ENCODE peak calls at places on chromosomes 6 and 20, in six cellular contexts. A, R, K, S, T and X are unnamed samples.

GRCh38 chr6:63437058-63437457 is 117.3 kb upstream of the LGSN start:
- DNase-seq in A (no peak), S (no peak), T (no peak), K (no peak), R (no peak), X (no peak)

GRCh38 chr6:16333580-16333979 is 95.2 kb downstream of the GMPR start:
- DNase-seq in S (no peak), K (peak; percentile 86), A (no peak), T (peak; percentile 46), R (no peak), X (no peak)

GRCh38 chr6:142952614-142953013 is 7.6 kb upstream of the HIVEP2 start:
- DNase-seq in R (no peak), S (peak; percentile 79), K (no peak), A (no peak), T (no peak), X (no peak)

GRCh38 chr6:12449447-12449846 is 159.3 kb downstream of the EDN1 start:
- DNase-seq in T (no peak), S (no peak), A (no peak), R (no peak), K (no peak), X (no peak)

GRCh38 chr6:83051386-83052172 is 14.1 kb downstream of the UBE3D start:
- DNase-seq in K (no peak), S (no peak), R (no peak), A (no peak), T (no peak), X (no peak)

GRCh38 chr6:66558189-66558588 is 851.2 kb upstream of the EYS start:
- DNase-seq in R (no peak), S (no peak), A (no peak), T (no peak), K (no peak), X (no peak)

GRCh38 chr6:163191704-163192537 is 222.6 kb upstream of the QKI start:
- DNase-seq in K (no peak), T (no peak), S (no peak), A (no peak), R (no peak), X (no peak)

GRCh38 chr6:108559097-108559883 is 1.4 kb upstream of the FOXO3 start:
- DNase-seq in A (peak; percentile 49), K (peak; percentile 82), R (peak; percentile 95), S (peak; percentile 98), T (peak; percentile 83), X (peak; percentile 84)

GRCh38 chr6:93272201-93272600 is 147.2 kb downstream of the EPHA7 start:
- DNase-seq in R (no peak), K (no peak), S (no peak), A (no peak), T (no peak), X (no peak)

GRCh38 chr20:52812231-52812847 is 159.8 kb upstream of the TSHZ2 start:
- DNase-seq in T (no peak), A (no peak), R (no peak), K (no peak), S (no peak), X (no peak)

GRCh38 chr6:93305088-93305487 is 114.3 kb downstream of the EPHA7 start:
- DNase-seq in K (no peak), R (no peak), T (no peak), A (no peak), S (no peak), X (no peak)

DNA sequence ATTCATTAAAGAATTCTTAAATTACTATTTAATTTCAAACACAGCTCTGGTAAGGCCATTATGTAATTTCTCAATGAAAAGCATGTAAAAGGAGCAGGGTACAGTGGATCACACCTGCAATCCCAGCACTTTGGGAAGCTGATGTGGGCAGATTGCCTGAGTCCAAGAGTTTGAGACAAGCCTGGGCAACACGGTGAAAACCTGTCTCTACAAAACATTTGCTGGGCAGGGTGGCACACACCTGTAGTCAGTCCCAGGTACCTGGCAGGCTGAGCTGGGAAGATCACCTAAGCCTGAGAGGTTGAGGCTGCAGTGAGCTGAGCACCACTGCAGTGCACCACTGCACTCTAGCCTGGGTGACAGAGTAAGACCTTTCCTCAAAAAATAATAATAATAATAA is 37.4 kb downstream of the MDN1 start:
- DNase-seq in S (no peak), A (no peak), K (peak; percentile 37), T (no peak), R (no peak), X (no peak)
- H3K9me3 ChIP-seq in S (peaks cover 15% of the 10 kb centered on the region), A (no peaks in the 10 kb centered on the region), K (no peaks in the 10 kb centered on the region), T (no peaks in the 10 kb centered on the region), R (no peaks in the 10 kb centered on the region), X (no peaks in the 10 kb centered on the region)

GRCh38 chr20:56157530-56158203 is 90.9 kb upstream of the MC3R start:
- DNase-seq in A (no peak), T (no peak), K (no peak), R (no peak), S (no peak), X (no peak)
- H3K9me3 ChIP-seq in A (no peaks in the 10 kb centered on the region), T (no peaks in the 10 kb centered on the region), K (no peaks in the 10 kb centered on the region), R (no peaks in the 10 kb centered on the region), S (no peaks in the 10 kb centered on the region), X (no peaks in the 10 kb centered on the region)

GRCh38 chr6:137191670-137192069 is 18.2 kb upstream of the IL22RA2 start:
- DNase-seq in R (no peak), S (no peak), A (no peak), K (no peak), T (peak; percentile 6), X (no peak)

GRCh38 chr6:137185290-137185689 is 11.8 kb upstream of the IL22RA2 start:
- DNase-seq in K (no peak), R (no peak), S (no peak), A (no peak), T (no peak), X (no peak)

GRCh38 chr6:137191238-137191637 is 17.8 kb upstream of the IL22RA2 start:
- DNase-seq in T (peak; percentile 15), K (no peak), S (no peak), A (no peak), R (no peak), X (no peak)

GRCh38 chr6:137190710-137191109 is 17.3 kb upstream of the IL22RA2 start:
- DNase-seq in T (no peak), S (no peak), R (no peak), A (no peak), K (no peak), X (no peak)

DNA sequence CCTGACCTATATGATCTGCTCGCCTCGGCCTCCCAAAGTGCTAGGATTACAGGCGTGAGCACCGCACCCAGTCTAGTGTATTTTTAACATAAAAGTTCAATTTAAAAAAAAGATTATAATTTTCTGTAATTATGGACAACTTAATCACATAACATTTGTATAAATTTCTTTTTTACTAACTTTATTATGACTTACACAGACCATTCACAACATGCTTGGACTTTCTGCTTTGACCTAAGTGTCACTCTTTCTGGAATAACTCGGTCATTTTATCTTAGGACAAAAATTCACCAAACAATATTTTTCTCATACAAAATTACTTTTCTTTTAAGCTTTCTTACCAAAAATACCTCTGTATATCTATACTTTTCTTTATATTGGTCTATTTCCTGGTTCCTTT is 15.4 kb upstream of the IL22RA2 start:
- DNase-seq in R (no peak), T (peak; percentile 16), S (no peak), A (no peak), K (no peak), X (no peak)
- H3K9me3 ChIP-seq in R (no peaks in the 10 kb centered on the region), T (no peaks in the 10 kb centered on the region), S (peaks cover 62% of the 10 kb centered on the region), A (peaks cover 19% of the 10 kb centered on the region), K (peaks cover 24% of the 10 kb centered on the region), X (peaks cover 2% of the 10 kb centered on the region)

GRCh38 chr6:33682341-33682740 is 29.2 kb downstream of the UQCC2 start:
- DNase-seq in R (no peak), T (no peak), S (no peak), K (no peak), A (no peak), X (no peak)
- H3K9me3 ChIP-seq in R (no peaks in the 10 kb centered on the region), T (no peaks in the 10 kb centered on the region), S (no peaks in the 10 kb centered on the region), K (no peaks in the 10 kb centered on the region), A (no peaks in the 10 kb centered on the region), X (no peaks in the 10 kb centered on the region)